ENCODE peak calls at places on chromosomes 1 and 21, in ten cellular contexts. Y is esophagus muscularis mucosa, I is fibroblast of lung, S is AG04450, W is astrocyte, U is lower lobe of right lung, T is neuronal stem cell, A is suprapubic skin, G is mesendoderm, Q is neural progenitor cell. O is an unnamed sample.

GRCh38 chr1:60234761-60235160 is 161.2 kb upstream of the C1orf87 start:
- DNase-seq in G (no peak), A (no peak), S (no peak), Y (no peak), W (no peak), Q (no peak), U (no peak), T (no peak), I (peak), O (no peak)

GRCh38 chr1:195462646-195463045 is 1145.6 kb downstream of the KCNT2 start:
- DNase-seq in I (peak), Y (no peak), A (no peak), S (no peak), T (no peak), W (peak), Q (no peak), G (no peak), U (no peak), O (no peak)

GRCh38 chr1:58573705-58574591 is 3.1 kb downstream of the TACSTD2 start:
- DNase-seq in A (no peak), U (no peak), S (no peak), I (no peak), G (no peak), W (no peak), T (no peak), Y (no peak), Q (no peak), O (no peak)

GRCh38 chr1:206111528-206111927 is 5.7 kb downstream of the AVPR1B start:
- DNase-seq in G (no peak), A (no peak), W (no peak), Y (no peak), I (no peak), T (no peak), U (no peak), Q (no peak), S (no peak), O (no peak)

GRCh38 chr1:149927535-149928387 is at the start of gene SF3B4:
- DNase-seq in I (peak), S (peak), W (peak), T (peak), U (peak), Y (peak), G (peak), Q (peak), A (peak), O (peak)

GRCh38 chr1:193676996-193677569 is 490.7 kb upstream of the B3GALT2 start:
- DNase-seq in G (no peak), Q (no peak), W (peak), Y (no peak), T (no peak), A (no peak), U (no peak), S (no peak), I (peak), O (no peak)

GRCh38 chr1:108592030-108592759 is 32.3 kb downstream of the EEIG2 start:
- DNase-seq in W (no peak), G (no peak), I (peak), Q (no peak), A (no peak), T (no peak), Y (no peak), U (no peak), S (no peak), O (no peak)

GRCh38 chr1:33682371-33682770 is 181.5 kb upstream of the HMGB4 start:
- DNase-seq in I (peak), T (no peak), U (no peak), Y (peak), G (no peak), Q (no peak), S (no peak), A (no peak), W (peak), O (no peak)

GRCh38 chr1:227560814-227561213 is 2.5 kb upstream of the ZNF678 start:
- DNase-seq in T (no peak), S (no peak), W (no peak), Y (no peak), U (no peak), Q (no peak), G (no peak), A (no peak), I (no peak), O (no peak)

GRCh38 chr1:50415235-50416149 is 7.8 kb downstream of the DMRTA2 start:
- DNase-seq in U (no peak), S (no peak), Q (peak), Y (no peak), G (peak), A (no peak), W (no peak), I (no peak), T (no peak), O (no peak)

GRCh38 chr1:42298520-42298919 is 36.5 kb downstream of the FOXJ3 start:
- DNase-seq in Y (no peak), S (no peak), U (no peak), A (no peak), W (no peak), T (no peak), I (no peak), G (no peak), Q (no peak), O (no peak)

GRCh38 chr1:248891758-248892157 is 14.3 kb upstream of the PGBD2 start:
- DNase-seq in Q (no peak), T (no peak), W (no peak), U (no peak), Y (no peak), G (no peak), S (no peak), I (no peak), A (no peak), O (no peak)

GRCh38 chr1:157189986-157190982 is 52.1 kb upstream of the ETV3 start:
- DNase-seq in G (no peak), U (no peak), T (no peak), S (no peak), A (no peak), I (no peak), Y (peak), W (no peak), Q (no peak), O (no peak)

GRCh38 chr1:199040076-199040475 is 401.2 kb downstream of the PTPRC start:
- DNase-seq in T (no peak), I (no peak), Q (no peak), G (no peak), U (no peak), W (no peak), S (no peak), A (no peak), Y (no peak), O (no peak)

GRCh38 chr1:41393993-41394392 is 32.8 kb downstream of the FOXO6 start:
- DNase-seq in U (no peak), T (no peak), S (no peak), A (no peak), Q (no peak), I (no peak), W (no peak), Y (no peak), G (no peak), O (no peak)

GRCh38 chr1:37795340-37796110 is 1.9 kb downstream of the MANEAL start:
- DNase-seq in T (peak), A (no peak), W (peak), G (peak), U (peak), I (peak), S (no peak), Q (peak), Y (no peak), O (peak)

GRCh38 chr1:178275083-178275482 is 181.2 kb downstream of the RASAL2 start:
- DNase-seq in Y (no peak), T (no peak), S (no peak), U (no peak), Q (no peak), I (peak), G (peak), A (no peak), W (no peak), O (no peak)

GRCh38 chr1:57163789-57164188 is 198.0 kb upstream of the C8B start:
- DNase-seq in T (no peak), Q (no peak), I (no peak), A (no peak), S (no peak), G (no peak), W (no peak), Y (no peak), U (no peak), O (no peak)

GRCh38 chr1:50332941-50333594 is 90.2 kb downstream of the DMRTA2 start:
- DNase-seq in U (peak), A (no peak), G (peak), T (peak), Y (no peak), W (no peak), I (peak), S (no peak), Q (peak), O (no peak)

GRCh38 chr1:209546390-209547080 is 37.0 kb upstream of the CAMK1G start:
- DNase-seq in T (no peak), G (no peak), Q (no peak), Y (no peak), U (no peak), I (no peak), A (no peak), W (no peak), S (no peak), O (peak)

GRCh38 chr1:192904438-192904895 is 95.6 kb downstream of the RGS2 start:
- DNase-seq in S (peak), A (no peak), T (no peak), W (peak), Q (no peak), U (no peak), I (peak), Y (no peak), G (no peak), O (no peak)

GRCh38 chr1:209577346-209577745 is 6.2 kb upstream of the CAMK1G start:
- DNase-seq in I (no peak), T (no peak), S (no peak), Q (no peak), A (no peak), Y (no peak), G (no peak), W (no peak), U (no peak), O (no peak)

GRCh38 chr1:115826642-115827041 is 14.3 kb downstream of the NHLH2 start:
- DNase-seq in T (no peak), G (peak), Y (no peak), S (no peak), W (no peak), I (peak), U (no peak), A (no peak), Q (no peak), O (no peak)

GRCh38 chr1:229664133-229664689 is 38.2 kb downstream of the URB2 start:
- DNase-seq in T (no peak), I (peak), S (no peak), G (no peak), A (no peak), Y (no peak), W (peak), Q (no peak), U (no peak), O (peak)
- H3K27ac ChIP-seq in T (no peak), I (no peak), S (peak), G (no peak), A (no peak), Y (no peak), W (no peak), Q (no peak), U (no peak), O (no peak)

GRCh38 chr21:33155005-33155404 is 74.7 kb upstream of the IFNAR2 start:
- DNase-seq in W (no peak), Y (no peak), T (no peak), S (no peak), I (no peak), A (no peak), U (no peak), G (no peak), Q (no peak), O (no peak)
- H3K4me3 ChIP-seq in W (no peak), Y (no peak), T (no peak), S (no peak), I (no peak), A (no peak), U (no peak), G (no peak), Q (no peak), O (no peak)

GRCh38 chr1:155982106-155982505 is 3.8 kb upstream of the ARHGEF2 start:
- DNase-seq in S (no peak), A (no peak), Q (no peak), T (no peak), Y (no peak), W (no peak), I (no peak), G (no peak), U (no peak), O (peak)
- H3K27ac ChIP-seq in S (peak), A (peak), Q (no peak), T (no peak), Y (peak), W (peak), I (peak), G (no peak), U (peak), O (peak)

GRCh38 chr1:229407206-229408026 is 26.5 kb downstream of the ACTA1 start:
- DNase-seq in A (no peak), S (no peak), Y (no peak), Q (peak), W (no peak), G (peak), T (no peak), I (no peak), U (no peak), O (no peak)
- H3K4me3 ChIP-seq in A (peak), S (peak), Y (peak), Q (peak), W (peak), G (peak), T (peak), I (no peak), U (peak), O (no peak)

GRCh38 chr1:21318057-21318713 is 27.9 kb upstream of the ECE1 start:
- DNase-seq in T (no peak), W (no peak), U (no peak), S (no peak), I (no peak), Y (no peak), Q (no peak), A (no peak), G (no peak), O (no peak)
- H3K27ac ChIP-seq in T (no peak), W (peak), U (peak), S (peak), I (peak), Y (peak), Q (no peak), A (peak), G (no peak), O (peak)

GRCh38 chr21:42731264-42732032 is 78.0 kb downstream of the PDE9A start:
- DNase-seq in A (no peak), W (no peak), I (no peak), Y (no peak), T (no peak), S (no peak), Q (no peak), G (no peak), U (no peak), O (no peak)
- H3K4me3 ChIP-seq in A (no peak), W (no peak), I (no peak), Y (no peak), T (no peak), S (no peak), Q (no peak), G (no peak), U (no peak), O (no peak)

GRCh38 chr1:89735449-89735848 is 85.4 kb upstream of the LRRC8D start:
- DNase-seq in Y (no peak), W (no peak), I (no peak), S (no peak), A (no peak), T (no peak), U (no peak), G (no peak), Q (no peak), O (no peak)

GRCh38 chr1:89739844-89740216 is 81.0 kb upstream of the LRRC8D start:
- DNase-seq in I (no peak), T (no peak), U (no peak), S (no peak), A (no peak), Y (no peak), W (no peak), Q (no peak), G (no peak), O (no peak)

GRCh38 chr1:89737985-89738510 is 82.8 kb upstream of the LRRC8D start:
- DNase-seq in Q (no peak), A (no peak), G (no peak), W (no peak), S (no peak), U (no peak), I (no peak), Y (no peak), T (no peak), O (no peak)

GRCh38 chr1:89736937-89737733 is 83.7 kb upstream of the LRRC8D start:
- DNase-seq in I (peak), Y (no peak), G (no peak), U (no peak), T (no peak), A (no peak), S (no peak), W (no peak), Q (no peak), O (no peak)

GRCh38 chr1:89739013-89739843 is 81.6 kb upstream of the LRRC8D start:
- DNase-seq in S (no peak), A (no peak), U (no peak), W (peak), Y (no peak), Q (no peak), G (no peak), I (peak), T (no peak), O (no peak)
- H3K27ac ChIP-seq in S (no peak), A (no peak), U (peak), W (no peak), Y (no peak), Q (no peak), G (no peak), I (no peak), T (no peak), O (no peak)

DNA sequence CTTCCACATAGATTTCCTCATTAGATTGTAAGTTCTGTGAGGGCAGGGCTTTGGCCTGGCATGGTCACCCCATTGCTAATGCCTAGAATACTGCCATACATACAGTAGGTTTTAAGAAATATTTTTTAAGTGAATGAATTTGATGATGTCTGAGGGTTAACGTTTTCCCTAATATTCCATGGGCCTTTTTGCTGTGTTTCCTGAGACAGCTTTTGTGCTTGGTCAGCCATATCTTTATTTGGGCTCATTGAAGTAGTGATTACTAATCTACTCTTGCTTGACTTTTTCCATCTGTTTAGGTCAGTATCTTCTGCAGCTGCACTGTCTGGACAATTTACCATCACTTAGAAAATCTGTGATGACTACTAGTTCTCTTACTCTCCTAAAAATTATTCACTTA is 3.5 kb downstream of the CDC42 start:
- DNase-seq in S (no peak), T (no peak), I (no peak), G (no peak), U (no peak), Q (no peak), A (peak), Y (no peak), W (no peak), O (no peak)
- H3K4me3 ChIP-seq in S (no peak), T (no peak), I (no peak), G (no peak), U (no peak), Q (no peak), A (peak), Y (no peak), W (no peak), O (no peak)

DNA sequence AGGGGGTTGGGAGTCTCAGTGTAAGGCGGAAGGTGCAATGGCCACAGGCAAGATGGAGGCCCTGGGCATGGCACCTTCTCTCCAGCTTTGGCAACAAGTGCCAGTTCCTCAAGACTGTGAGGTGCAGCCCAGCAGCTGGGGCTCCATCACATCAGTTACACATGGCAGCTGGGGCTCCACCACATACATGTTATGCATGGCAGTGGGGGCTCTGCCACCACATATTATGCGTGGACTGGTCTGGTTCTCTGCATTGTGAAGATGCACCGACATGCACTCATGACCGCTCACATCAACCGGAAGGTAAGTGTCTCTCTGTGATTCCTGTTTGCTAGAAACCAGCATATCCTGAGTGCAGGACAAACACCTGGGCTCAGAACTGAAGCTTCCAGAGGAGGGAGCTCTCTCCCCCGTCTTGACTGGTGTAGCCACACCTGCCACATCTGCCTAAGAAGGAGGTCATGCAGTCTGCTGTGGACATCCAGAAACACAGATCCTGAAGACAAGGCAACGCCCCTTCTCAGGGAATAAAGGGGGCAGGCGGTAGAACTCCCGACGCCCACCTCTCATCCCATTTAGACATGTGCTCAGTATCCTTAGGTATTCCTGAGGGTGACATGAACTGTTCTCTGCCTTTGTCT is 104.1 kb upstream of the TMPRSS2 start:
- DNase-seq in W (peak), S (no peak), A (no peak), I (peak), Q (peak), U (no peak), Y (no peak), T (no peak), G (peak), O (peak)
- H3K27ac ChIP-seq in W (peak), S (no peak), A (peak), I (peak), Q (no peak), U (peak), Y (peak), T (no peak), G (no peak), O (no peak)

GRCh38 chr1:18926315-18927081 is 24.1 kb upstream of the ALDH4A1 start:
- DNase-seq in S (peak), A (peak), T (no peak), W (peak), I (peak), U (no peak), Y (no peak), Q (no peak), G (peak), O (peak)
- H3K4me3 ChIP-seq in S (peak), A (peak), T (no peak), W (no peak), I (no peak), U (peak), Y (peak), Q (no peak), G (no peak), O (no peak)